ENCODE peak calls at places on chromosomes 13 and 19, in nine cellular contexts. M is spleen, Q is IMR-90, R is dorsolateral prefrontal cortex, S is lower lobe of right lung, P is cardiac muscle cell, C is body of pancreas, F is Peyer's patch, T is colonic mucosa. B is an unnamed sample.

GRCh38 chr13:94009696-94010095 is 469.8 kb downstream of the DCT start:
- DNase-seq in M (no peak), Q (peak; percentile 64), R (no peak), S (no peak), P (peak; percentile 71), C (no peak), F (no peak), T (no peak), B (peak; percentile 5)

GRCh38 chr19:3186377-3186688 is 603 bp downstream of the NCLN start:
- DNase-seq in M (peak; percentile 92), Q (no peak), R (no peak), S (no peak), P (peak; percentile 14), C (peak; percentile 29), F (no peak), T (no peak), B (no peak)

GRCh38 chr19:1650627-1651009 is 1.8 kb downstream of the TCF3 start:
- DNase-seq in M (peak; percentile 73), Q (peak; percentile 7), R (no peak), S (no peak), P (peak; percentile 28), C (no peak), F (peak; percentile 59), T (no peak), B (no peak)

GRCh38 chr13:33194820-33195692 is 90.5 kb downstream of the STARD13 start:
- DNase-seq in M (no peak), Q (peak; percentile 96), R (no peak), S (no peak), P (peak; percentile 96), C (peak; percentile 69), F (no peak), T (no peak), B (peak; percentile 39)

GRCh38 chr13:31051999-31052398 is 109.7 kb downstream of the HSPH1 start:
- DNase-seq in M (no peak), Q (peak; percentile 8), R (no peak), S (no peak), P (no peak), C (no peak), F (no peak), T (no peak), B (no peak)

GRCh38 chr19:4518345-4519171 is at the start of gene PLIN4:
- DNase-seq in M (no peak), Q (peak; percentile 38), R (peak; percentile 53), S (no peak), P (peak; percentile 94), C (peak; percentile 41), F (no peak), T (no peak), B (peak; percentile 11)

GRCh38 chr13:30810261-30810701 is 74.9 kb downstream of the ALOX5AP start:
- DNase-seq in M (no peak), Q (no peak), R (no peak), S (no peak), P (no peak), C (peak; percentile 42), F (no peak), T (no peak), B (peak; percentile 58)

GRCh38 chr13:96772426-96772825 is 221.8 kb downstream of the OXGR1 start:
- DNase-seq in M (no peak), Q (no peak), R (no peak), S (no peak), P (no peak), C (no peak), F (no peak), T (no peak), B (peak; percentile 47)

GRCh38 chr19:14434157-14434501 is 1.0 kb downstream of the PKN1 start:
- DNase-seq in M (peak; percentile 85), Q (no peak), R (no peak), S (no peak), P (no peak), C (peak; percentile 19), F (peak; percentile 60), T (peak; percentile 56), B (no peak)

GRCh38 chr13:50923272-50923671 is 13.7 kb downstream of the RNASEH2B start:
- DNase-seq in M (no peak), Q (no peak), R (no peak), S (no peak), P (no peak), C (no peak), F (no peak), T (no peak), B (no peak)

GRCh38 chr19:53034054-53034453 is 10.5 kb upstream of the ERVV-2 start:
- DNase-seq in M (no peak), Q (no peak), R (no peak), S (no peak), P (no peak), C (no peak), F (no peak), T (no peak), B (no peak)

GRCh38 chr19:35704218-35704617 is at the start of gene ZBTB32:
- DNase-seq in M (no peak), Q (peak; percentile 61), R (no peak), S (no peak), P (peak; percentile 69), C (no peak), F (no peak), T (peak; percentile 42), B (peak; percentile 49)

GRCh38 chr19:18514800-18515682 is 6.8 kb downstream of the ELL start:
- DNase-seq in M (peak; percentile 90), Q (peak; percentile 67), R (no peak), S (peak; percentile 87), P (peak; percentile 87), C (peak; percentile 58), F (peak; percentile 33), T (peak; percentile 71), B (peak; percentile 53)

GRCh38 chr13:44306401-44307192 is 67.0 kb upstream of the SERP2 start:
- DNase-seq in M (no peak), Q (peak; percentile 99), R (no peak), S (no peak), P (peak; percentile 95), C (no peak), F (no peak), T (peak; percentile 58), B (peak; percentile 99)

GRCh38 chr13:79307433-79307861 is 98.6 kb downstream of the RBM26 start:
- DNase-seq in M (no peak), Q (peak; percentile 16), R (no peak), S (no peak), P (no peak), C (no peak), F (no peak), T (no peak), B (no peak)

DNA sequence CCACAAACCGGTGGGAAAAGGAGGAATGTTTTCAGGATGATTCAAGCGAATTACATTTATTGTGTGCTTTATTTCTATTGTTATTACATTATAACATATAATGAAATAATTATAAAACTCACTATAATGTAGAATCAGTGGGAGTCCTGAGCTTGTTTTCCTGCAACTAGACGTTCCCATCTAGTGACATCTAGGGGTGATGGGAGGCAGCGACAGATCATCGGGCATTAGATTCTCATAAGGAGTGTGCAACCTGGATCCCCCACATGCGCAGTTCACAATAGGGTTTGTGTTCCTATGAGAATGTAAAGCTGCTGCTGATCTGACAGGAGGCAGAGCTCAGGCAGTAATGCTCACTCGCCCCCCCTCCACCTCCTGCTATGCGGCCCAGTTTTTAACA is 54.5 kb downstream of the SPTBN4 start:
- DNase-seq in M (no peak), Q (peak; percentile 29), R (no peak), S (no peak), P (peak; percentile 34), C (no peak), F (no peak), T (no peak), B (peak; percentile 20)
- TF ChIP-seq CTCF in M (no peak), Q (peak; percentile 41), R (no peak), S (no peak), P (peak; percentile 43), C (no peak), F (peak; percentile 28), T (no peak), B (peak; percentile 17)

GRCh38 chr19:51458051-51458645 is at the start of gene SIGLEC8:
- DNase-seq in M (peak; percentile 59), Q (no peak), R (no peak), S (no peak), P (no peak), C (no peak), F (no peak), T (no peak), B (no peak)
- H3K27me3 ChIP-seq in M (no peaks in the 10 kb centered on the region), Q (no peaks in the 10 kb centered on the region), R (peaks cover 32% of the 10 kb centered on the region), S (peaks cover 28% of the 10 kb centered on the region), P (no peaks in the 10 kb centered on the region), C (no peaks in the 10 kb centered on the region), F (no peaks in the 10 kb centered on the region), T (no peaks in the 10 kb centered on the region), B (no peaks in the 10 kb centered on the region)

DNA sequence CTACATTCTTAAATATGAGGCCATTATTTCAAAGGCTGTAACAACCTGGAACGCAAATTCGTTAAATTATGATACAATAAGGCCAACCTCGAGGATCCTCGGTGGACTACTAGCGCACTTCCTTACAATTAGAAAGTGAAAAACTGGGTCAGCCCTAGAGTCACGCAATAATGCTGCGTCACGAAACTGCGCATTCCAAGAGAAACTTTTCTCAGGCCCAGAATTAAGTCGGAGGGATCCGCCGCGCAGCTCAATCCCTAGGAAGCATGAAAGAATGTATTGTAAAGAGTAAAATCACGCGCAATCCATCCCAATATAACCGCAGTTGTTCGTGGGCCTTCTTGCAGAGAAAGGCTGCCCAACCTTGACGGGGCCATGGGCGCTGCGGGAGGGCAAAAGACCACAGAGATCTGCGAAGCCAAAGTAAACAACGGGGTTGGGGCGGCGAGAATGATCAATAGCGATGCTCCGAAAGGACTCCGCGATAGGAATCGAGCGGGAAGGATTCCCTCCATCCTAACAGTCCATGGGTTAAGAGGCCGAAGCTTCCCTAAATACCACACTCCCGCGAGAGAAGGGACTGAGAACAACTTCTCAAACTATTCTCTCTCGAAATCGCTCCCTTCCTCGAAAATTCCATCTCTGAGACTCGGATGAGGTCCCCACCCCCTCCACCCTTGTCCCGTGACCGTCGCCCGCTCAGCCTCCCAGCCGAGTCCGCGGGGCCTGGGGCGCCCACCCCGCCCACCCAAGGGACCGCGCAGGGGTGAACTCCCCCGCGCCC is 564 bp downstream of the SPART start:
- DNase-seq in M (peak; percentile 85), Q (peak; percentile 92), R (peak; percentile 56), S (peak; percentile 72), P (peak; percentile 94), C (peak; percentile 65), F (peak; percentile 42), T (peak; percentile 51), B (peak; percentile 75)
- H3K4me3 ChIP-seq in M (peak overlapping the region; percentile 75), Q (peak overlapping the region; percentile 82), R (peak overlapping the region; percentile 75), S (peak overlapping the region; percentile 79), P (peak overlapping the region; percentile 80), C (peak overlapping the region; percentile 60), F (peak overlapping the region; percentile 85), T (peak overlapping the region; percentile 57), B (peak overlapping the region; percentile 92)

GRCh38 chr19:49951806-49952474 is 9.0 kb downstream of the SIGLEC11 start:
- DNase-seq in M (peak; percentile 23), Q (no peak), R (no peak), S (peak; percentile 24), P (no peak), C (no peak), F (no peak), T (no peak), B (no peak)

GRCh38 chr19:49953376-49953775 is 7.6 kb downstream of the SIGLEC11 start:
- DNase-seq in M (peak; percentile 21), Q (no peak), R (no peak), S (peak; percentile 34), P (no peak), C (no peak), F (no peak), T (no peak), B (no peak)

GRCh38 chr19:49952475-49952829 is 8.5 kb downstream of the SIGLEC11 start:
- DNase-seq in M (no peak), Q (no peak), R (no peak), S (no peak), P (no peak), C (peak; percentile 29), F (no peak), T (no peak), B (no peak)

GRCh38 chr19:49954092-49954825 is 6.7 kb downstream of the SIGLEC11 start:
- DNase-seq in M (peak; percentile 48), Q (peak; percentile 14), R (no peak), S (peak; percentile 45), P (peak; percentile 80), C (peak; percentile 21), F (no peak), T (no peak), B (peak; percentile 49)

GRCh38 chr19:49952906-49953305 is 8.1 kb downstream of the SIGLEC11 start:
- DNase-seq in M (peak; percentile 22), Q (no peak), R (no peak), S (peak; percentile 28), P (no peak), C (no peak), F (no peak), T (no peak), B (no peak)
- TF ChIP-seq CTCF in M (no peak), Q (no peak), R (no peak), S (no peak), P (no peak), C (no peak), F (no peak), T (no peak), B (no peak)